ENCODE peak calls at places on chromosomes 5 and 9, in six cellular contexts. One of them, this sample, is unnamed.

GRCh38 chr5:128062172-128062746 is 21.3 kb upstream of the SLC12A2 start:
- DNase-seq in GM12865: no peak
- DNase-seq in MM.1S: no peak
- DNase-seq in IMR-90: peak
- DNase-seq in psoas muscle: no peak
- DNase-seq in WTC11: no peak
- DNase-seq in this sample: no peak

GRCh38 chr5:156036640-156037039 is 290.3 kb upstream of the SGCD start:
- DNase-seq in MM.1S: no peak
- DNase-seq in GM12865: no peak
- DNase-seq in psoas muscle: no peak
- DNase-seq in IMR-90: peak
- DNase-seq in WTC11: no peak
- DNase-seq in this sample: no peak

GRCh38 chr9:22211588-22212360 is 202.7 kb upstream of the CDKN2B start:
- DNase-seq in WTC11: no peak
- DNase-seq in IMR-90: peak
- DNase-seq in GM12865: no peak
- DNase-seq in psoas muscle: no peak
- DNase-seq in MM.1S: no peak
- DNase-seq in this sample: no peak

GRCh38 chr5:38634961-38635369 is 78.5 kb upstream of the LIFR start:
- DNase-seq in WTC11: no peak
- DNase-seq in GM12865: no peak
- DNase-seq in IMR-90: no peak
- DNase-seq in MM.1S: no peak
- DNase-seq in psoas muscle: no peak
- DNase-seq in this sample: no peak

GRCh38 chr9:626591-626990 is 214.9 kb upstream of the DMRT1 start:
- DNase-seq in WTC11: no peak
- DNase-seq in IMR-90: no peak
- DNase-seq in GM12865: peak
- DNase-seq in MM.1S: peak
- DNase-seq in psoas muscle: no peak
- DNase-seq in this sample: no peak

GRCh38 chr9:128420651-128421473 is at the start of gene CERCAM:
- DNase-seq in WTC11: peak
- DNase-seq in IMR-90: peak
- DNase-seq in GM12865: peak
- DNase-seq in psoas muscle: peak
- DNase-seq in MM.1S: peak
- DNase-seq in this sample: peak

GRCh38 chr5:128163991-128164390 is 80.4 kb downstream of the SLC12A2 start:
- DNase-seq in GM12865: no peak
- DNase-seq in psoas muscle: no peak
- DNase-seq in MM.1S: no peak
- DNase-seq in IMR-90: peak
- DNase-seq in WTC11: no peak
- DNase-seq in this sample: no peak

GRCh38 chr5:177086918-177087706 is 397 bp downstream of the FGFR4 start:
- DNase-seq in WTC11: peak
- DNase-seq in MM.1S: peak
- DNase-seq in GM12865: peak
- DNase-seq in IMR-90: no peak
- DNase-seq in psoas muscle: no peak
- DNase-seq in this sample: peak

GRCh38 chr5:174097486-174098185 is 52.1 kb downstream of the NSG2 start:
- DNase-seq in IMR-90: no peak
- DNase-seq in MM.1S: no peak
- DNase-seq in WTC11: no peak
- DNase-seq in psoas muscle: no peak
- DNase-seq in GM12865: no peak
- DNase-seq in this sample: no peak

GRCh38 chr9:99138424-99139284 is 33.7 kb downstream of the TGFBR1 start:
- DNase-seq in WTC11: no peak
- DNase-seq in psoas muscle: no peak
- DNase-seq in GM12865: no peak
- DNase-seq in IMR-90: no peak
- DNase-seq in MM.1S: no peak
- DNase-seq in this sample: no peak

GRCh38 chr5:157046041-157046440 is 12.9 kb downstream of the HAVCR1 start:
- DNase-seq in MM.1S: no peak
- DNase-seq in GM12865: peak
- DNase-seq in WTC11: no peak
- DNase-seq in psoas muscle: peak
- DNase-seq in IMR-90: no peak
- DNase-seq in this sample: no peak

GRCh38 chr5:72160299-72160698 is 53.0 kb downstream of the MAP1B start:
- DNase-seq in psoas muscle: no peak
- DNase-seq in IMR-90: peak
- DNase-seq in MM.1S: no peak
- DNase-seq in WTC11: no peak
- DNase-seq in GM12865: no peak
- DNase-seq in this sample: no peak

GRCh38 chr5:58348996-58349728 is 110.7 kb downstream of the PLK2 start:
- DNase-seq in MM.1S: no peak
- DNase-seq in WTC11: no peak
- DNase-seq in psoas muscle: no peak
- DNase-seq in GM12865: no peak
- DNase-seq in IMR-90: peak
- DNase-seq in this sample: no peak

GRCh38 chr9:132312873-132313272 is 41.9 kb downstream of the SETX start:
- DNase-seq in GM12865: no peak
- DNase-seq in MM.1S: no peak
- DNase-seq in IMR-90: no peak
- DNase-seq in psoas muscle: no peak
- DNase-seq in WTC11: no peak
- DNase-seq in this sample: no peak

GRCh38 chr9:114252394-114252793 is 70.5 kb upstream of the ORM1 start:
- DNase-seq in MM.1S: no peak
- DNase-seq in WTC11: no peak
- DNase-seq in GM12865: no peak
- DNase-seq in IMR-90: no peak
- DNase-seq in psoas muscle: no peak
- DNase-seq in this sample: no peak

GRCh38 chr9:90773593-90773992 is 28.0 kb upstream of the SYK start:
- DNase-seq in WTC11: peak
- DNase-seq in GM12865: peak
- DNase-seq in MM.1S: peak
- DNase-seq in IMR-90: no peak
- DNase-seq in psoas muscle: no peak
- DNase-seq in this sample: no peak

GRCh38 chr9:117074782-117075510 is 339.9 kb downstream of the ASTN2 start:
- DNase-seq in psoas muscle: no peak
- DNase-seq in MM.1S: no peak
- DNase-seq in GM12865: no peak
- DNase-seq in IMR-90: no peak
- DNase-seq in WTC11: no peak
- DNase-seq in this sample: no peak

GRCh38 chr5:61018102-61018501 is 73.1 kb downstream of the NDUFAF2 start:
- DNase-seq in WTC11: no peak
- DNase-seq in psoas muscle: no peak
- DNase-seq in MM.1S: no peak
- DNase-seq in IMR-90: no peak
- DNase-seq in GM12865: no peak
- DNase-seq in this sample: no peak

GRCh38 chr5:95962785-95963184 is 1.1 kb upstream of the ELL2 start:
- DNase-seq in MM.1S: no peak
- DNase-seq in GM12865: no peak
- DNase-seq in psoas muscle: no peak
- DNase-seq in IMR-90: no peak
- DNase-seq in WTC11: peak
- DNase-seq in this sample: no peak

GRCh38 chr9:16105576-16105975 is 552.7 kb downstream of the CCDC171 start:
- DNase-seq in psoas muscle: no peak
- DNase-seq in WTC11: no peak
- DNase-seq in IMR-90: peak
- DNase-seq in MM.1S: no peak
- DNase-seq in GM12865: no peak
- DNase-seq in this sample: no peak

GRCh38 chr5:73367650-73368049 is 80.9 kb downstream of the FOXD1 start:
- DNase-seq in WTC11: no peak
- DNase-seq in IMR-90: peak
- DNase-seq in GM12865: no peak
- DNase-seq in psoas muscle: no peak
- DNase-seq in MM.1S: no peak
- DNase-seq in this sample: no peak

GRCh38 chr9:107227696-107228258 is 55.3 kb upstream of the RAD23B start:
- DNase-seq in WTC11: no peak
- DNase-seq in IMR-90: peak
- DNase-seq in GM12865: no peak
- DNase-seq in psoas muscle: no peak
- DNase-seq in MM.1S: no peak
- DNase-seq in this sample: no peak

GRCh38 chr9:107229146-107229545 is 53.9 kb upstream of the RAD23B start:
- DNase-seq in IMR-90: peak
- DNase-seq in GM12865: no peak
- DNase-seq in WTC11: no peak
- DNase-seq in psoas muscle: no peak
- DNase-seq in MM.1S: no peak
- DNase-seq in this sample: no peak

GRCh38 chr9:107224252-107224651 is 58.8 kb upstream of the RAD23B start:
- DNase-seq in psoas muscle: no peak
- DNase-seq in IMR-90: no peak
- DNase-seq in WTC11: no peak
- DNase-seq in MM.1S: no peak
- DNase-seq in GM12865: no peak
- DNase-seq in this sample: no peak

GRCh38 chr9:107226431-107226830 is 56.6 kb upstream of the RAD23B start:
- DNase-seq in MM.1S: no peak
- DNase-seq in WTC11: no peak
- DNase-seq in GM12865: no peak
- DNase-seq in psoas muscle: no peak
- DNase-seq in IMR-90: no peak
- DNase-seq in this sample: no peak

GRCh38 chr9:107228648-107229047 is 54.4 kb upstream of the RAD23B start:
- DNase-seq in IMR-90: no peak
- DNase-seq in psoas muscle: no peak
- DNase-seq in MM.1S: no peak
- DNase-seq in GM12865: no peak
- DNase-seq in WTC11: no peak
- DNase-seq in this sample: no peak
- TF ChIP-seq CTCF in IMR-90: no peak
- TF ChIP-seq CTCF in psoas muscle: no peak
- TF ChIP-seq CTCF in MM.1S: no peak
- TF ChIP-seq CTCF in GM12865: no peak
- TF ChIP-seq CTCF in WTC11: no peak
- TF ChIP-seq CTCF in this sample: no peak

DNA sequence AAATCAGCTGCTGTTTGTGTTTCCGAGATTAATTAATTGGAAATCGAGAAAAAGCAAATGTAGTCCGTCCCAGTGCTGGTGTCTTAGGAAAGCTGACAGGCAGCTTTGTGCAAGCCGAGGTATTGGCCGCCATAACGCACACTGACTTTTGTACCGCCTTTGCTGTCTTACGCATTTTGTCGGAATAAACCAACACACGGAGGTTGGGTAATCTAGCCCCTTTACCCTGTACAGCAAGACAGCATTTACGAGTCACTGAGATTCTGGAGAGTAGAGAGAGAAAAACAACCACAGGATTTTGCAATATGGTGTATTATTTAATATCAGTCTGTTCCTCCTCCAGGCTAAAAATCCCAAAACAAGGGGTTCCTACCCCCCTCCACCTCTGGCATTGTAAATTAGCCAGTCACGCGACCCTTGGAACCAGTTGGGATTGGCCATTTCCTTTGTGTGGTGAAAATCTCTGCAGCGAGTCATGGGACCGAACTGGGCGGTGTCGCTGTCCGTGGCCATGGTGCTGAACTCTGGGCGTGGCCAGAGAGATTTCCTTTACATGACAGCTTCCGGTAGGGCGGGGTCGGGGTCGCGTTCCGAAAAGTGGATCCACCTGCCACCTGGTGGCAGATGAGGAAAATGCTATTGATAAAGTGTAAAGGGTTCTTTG is 10.3 kb upstream of the PCDHB1 start:
- DNase-seq in IMR-90: peak
- DNase-seq in GM12865: peak
- DNase-seq in psoas muscle: peak
- DNase-seq in WTC11: peak
- DNase-seq in MM.1S: peak
- DNase-seq in this sample: peak
- TF ChIP-seq CTCF in IMR-90: peak
- TF ChIP-seq CTCF in GM12865: peak
- TF ChIP-seq CTCF in psoas muscle: peak
- TF ChIP-seq CTCF in WTC11: peak
- TF ChIP-seq CTCF in MM.1S: peak
- TF ChIP-seq CTCF in this sample: peak

DNA sequence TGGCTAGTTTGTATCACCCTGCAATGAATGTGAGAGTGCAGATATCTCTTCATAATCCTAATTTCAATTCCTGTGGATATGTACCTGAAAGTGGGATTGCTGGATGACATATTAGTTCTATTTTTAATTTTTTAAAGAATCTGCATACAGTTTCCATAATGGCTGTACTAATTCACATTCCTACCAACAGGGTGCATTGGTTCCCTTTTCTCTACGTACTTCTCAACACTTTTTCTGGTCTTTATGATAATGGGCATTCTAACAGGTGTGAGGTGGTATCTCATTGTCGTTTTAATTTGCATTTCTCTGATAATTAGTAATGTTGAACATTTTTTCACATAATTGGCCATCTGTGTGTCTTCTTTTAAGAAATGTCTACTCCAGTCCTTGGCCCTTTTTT is 927.5 kb downstream of the DTWD2 start:
- DNase-seq in IMR-90: no peak
- DNase-seq in MM.1S: no peak
- DNase-seq in psoas muscle: no peak
- DNase-seq in WTC11: no peak
- DNase-seq in GM12865: no peak
- DNase-seq in this sample: no peak
- TF ChIP-seq CTCF in IMR-90: no peak
- TF ChIP-seq CTCF in MM.1S: peak
- TF ChIP-seq CTCF in psoas muscle: no peak
- TF ChIP-seq CTCF in WTC11: peak
- TF ChIP-seq CTCF in GM12865: no peak
- TF ChIP-seq CTCF in this sample: peak

DNA sequence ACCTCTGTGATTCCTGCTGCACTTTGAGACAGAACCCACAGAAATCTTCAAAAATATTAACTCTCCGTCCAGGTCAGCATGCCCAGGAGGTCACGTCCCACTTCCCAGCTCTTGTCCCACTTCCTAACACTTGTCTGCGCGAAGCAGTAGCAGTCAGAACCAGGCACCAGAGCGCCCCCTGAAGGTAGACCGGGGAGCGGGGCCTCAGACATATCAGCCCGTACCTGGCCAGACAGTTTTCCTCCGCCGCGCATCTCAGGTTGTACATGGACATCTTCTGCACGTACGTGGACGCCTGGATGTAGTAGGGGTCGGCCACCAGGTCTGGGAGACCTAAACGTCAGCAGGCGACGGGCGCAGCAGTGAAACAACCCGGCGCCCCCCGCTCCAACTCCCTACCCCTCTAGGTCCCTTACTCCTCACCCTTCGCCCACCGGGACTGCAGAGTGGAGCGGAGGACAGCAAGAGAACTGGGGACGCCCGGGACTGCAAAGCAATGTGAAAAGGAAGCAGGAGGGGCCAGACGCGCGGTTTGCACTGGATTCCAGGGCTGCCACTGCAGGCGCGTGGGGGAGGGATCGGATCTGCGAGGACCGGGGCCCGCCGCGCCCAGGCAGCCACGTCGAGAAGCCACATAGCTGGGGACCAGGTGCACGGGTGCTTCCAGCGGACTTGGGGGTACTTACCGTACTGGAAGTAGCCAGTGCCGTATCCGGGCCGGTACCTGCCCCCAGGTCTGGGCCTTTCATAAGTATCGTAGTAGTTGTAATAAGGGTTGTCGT is 1.2 kb downstream of the LOX start:
- DNase-seq in WTC11: peak
- DNase-seq in MM.1S: peak
- DNase-seq in psoas muscle: peak
- DNase-seq in GM12865: peak
- DNase-seq in IMR-90: peak
- DNase-seq in this sample: peak
- TF ChIP-seq CTCF in WTC11: peak
- TF ChIP-seq CTCF in MM.1S: peak
- TF ChIP-seq CTCF in psoas muscle: peak
- TF ChIP-seq CTCF in GM12865: peak
- TF ChIP-seq CTCF in IMR-90: peak
- TF ChIP-seq CTCF in this sample: peak